ENCODE peak calls at places on chromosome 1, in four cellular contexts. T is hepatic stellate cell, I is left cardiac atrium, F is hippocampal formation. U is an unnamed sample.

GRCh38 chr1:53641481-53642214 is 97.3 kb downstream of the GLIS1 start:
- DNase-seq in T (no peak), F (no peak), I (no peak), U (peak)

GRCh38 chr1:160129046-160129445 is 13.5 kb downstream of the ATP1A2 start:
- DNase-seq in T (no peak), F (no peak), I (no peak), U (peak)

GRCh38 chr1:193417420-193417819 is 231.0 kb upstream of the B3GALT2 start:
- DNase-seq in I (no peak), F (no peak), T (no peak), U (no peak)

GRCh38 chr1:241352401-241352800 is 4.6 kb downstream of the RGS7 start:
- DNase-seq in T (no peak), I (no peak), F (no peak), U (no peak)

GRCh38 chr1:224726783-224727182 is 110.7 kb downstream of the CNIH3 start:
- DNase-seq in F (no peak), I (peak), T (peak), U (peak)

GRCh38 chr1:31723828-31724359 is 20.1 kb upstream of the COL16A1 start:
- DNase-seq in I (peak), F (peak), T (peak), U (no peak)

GRCh38 chr1:974293-974640 is 7.6 kb downstream of the PERM1 start:
- DNase-seq in T (no peak), F (no peak), I (no peak), U (no peak)

GRCh38 chr1:231866392-231867331 is 240.1 kb downstream of the DISC1 start:
- DNase-seq in I (peak), T (peak), F (peak), U (no peak)

GRCh38 chr1:38898653-38899230 is 17.4 kb upstream of the GJA9 start:
- DNase-seq in T (no peak), I (no peak), F (no peak), U (no peak)

GRCh38 chr1:228721407-228721806 is 13.9 kb upstream of the RHOU start:
- DNase-seq in I (no peak), T (no peak), F (no peak), U (no peak)

GRCh38 chr1:4227986-4228385 is 327.9 kb upstream of the C1orf174 start:
- DNase-seq in T (no peak), I (no peak), F (no peak), U (no peak)

GRCh38 chr1:20370628-20371200 is 80.0 kb downstream of the VWA5B1 start:
- DNase-seq in I (no peak), F (no peak), T (no peak), U (peak)

GRCh38 chr1:58783090-58783992 is 506 bp downstream of the JUN start:
- DNase-seq in F (peak), I (peak), T (peak), U (peak)

GRCh38 chr1:225809842-225810578 is at the start of gene EPHX1:
- DNase-seq in F (peak), I (peak), T (peak), U (peak)

U was measured in sigmoid colon.